ENCODE peak calls at places on chromosomes 11 and 22, in six cellular contexts. Z is stimulated activated CD4-positive, alpha-beta T cell treated with anti-CD3 and anti-CD28 coated beads, Interleukin-4, amount 100 ng/mL, for 1 hour; K is stimulated activated naive B cell treated with anti-CD40 and anti-IgM and Interleukin-4, amounts not matched to agents 10 μg/mL and 1 μg/mL and 100 μg/mL, for 72 hours; I is HS-5; Y is NCI-H1417; O is type B pancreatic cell. N is an unnamed sample.

GRCh38 chr22:42433754-42434153 is 1.6 kb upstream of the NFAM1 start:
- DNase-seq in O (no peak), K (no peak), I (no peak), Z (no peak), Y (peak), N (no peak)

GRCh38 chr22:40122792-40123191 is 54.9 kb upstream of the TNRC6B start:
- DNase-seq in Y (no peak), Z (no peak), O (no peak), I (no peak), K (no peak), N (no peak)

GRCh38 chr11:124865902-124866851 is 945 bp downstream of the ROBO3 start:
- DNase-seq in I (no peak), O (no peak), K (no peak), Y (peak), Z (peak), N (no peak)

GRCh38 chr11:130181295-130182272 is 22.0 kb downstream of the ST14 start:
- DNase-seq in Z (no peak), O (no peak), I (peak), K (no peak), Y (peak), N (peak)

GRCh38 chr11:85758480-85759039 is 52.4 kb downstream of the SYTL2 start:
- DNase-seq in Z (no peak), K (no peak), Y (no peak), I (no peak), O (no peak), N (no peak)

GRCh38 chr11:84901986-84902385 is 725.2 kb downstream of the DLG2 start:
- DNase-seq in O (no peak), Y (no peak), Z (no peak), K (no peak), I (no peak), N (no peak)

GRCh38 chr11:1992111-1992510 is 5.5 kb downstream of the H19 start:
- DNase-seq in K (no peak), Z (no peak), O (no peak), Y (no peak), I (no peak), N (no peak)

GRCh38 chr11:78647986-78648875 is 73.6 kb upstream of the NARS2 start:
- DNase-seq in I (no peak), Z (no peak), O (no peak), K (no peak), Y (peak), N (no peak)

GRCh38 chr11:68282141-68282860 is 10.5 kb upstream of the C11orf24 start:
- DNase-seq in K (peak), O (no peak), Y (no peak), I (no peak), Z (no peak), N (no peak)

GRCh38 chr22:49715450-49715849 is 112.2 kb downstream of the BRD1 start:
- DNase-seq in I (no peak), O (no peak), Z (no peak), K (no peak), Y (no peak), N (no peak)

GRCh38 chr11:107830915-107831540 is 27.6 kb downstream of the SLC35F2 start:
- DNase-seq in O (no peak), Z (no peak), K (no peak), Y (no peak), I (no peak), N (no peak)

GRCh38 chr11:28303477-28304191 is 195.4 kb downstream of the METTL15 start:
- DNase-seq in O (no peak), I (no peak), Z (no peak), Y (no peak), K (no peak), N (no peak)

GRCh38 chr11:12750181-12750580 is 76.0 kb downstream of the TEAD1 start:
- DNase-seq in K (no peak), I (no peak), O (no peak), Y (no peak), Z (no peak), N (no peak)

GRCh38 chr22:37760152-37760551 is 47.6 kb upstream of the GCAT start:
- DNase-seq in K (no peak), Z (no peak), Y (peak), O (no peak), I (no peak), N (peak)

GRCh38 chr11:68372625-68373024 is 60.2 kb downstream of the LRP5 start:
- DNase-seq in Y (no peak), K (no peak), Z (no peak), O (no peak), I (no peak), N (no peak)

GRCh38 chr11:86896486-86896885 is 58.7 kb downstream of the FZD4 start:
- DNase-seq in I (no peak), Z (no peak), Y (no peak), O (no peak), K (no peak), N (no peak)

GRCh38 chr11:120510406-120511115 is 987 bp upstream of the GRIK4 start:
- DNase-seq in K (no peak), I (no peak), Z (no peak), O (peak), Y (no peak), N (no peak)

GRCh38 chr11:6414874-6415328 is 4.0 kb downstream of the APBB1 start:
- DNase-seq in Z (no peak), K (no peak), O (no peak), I (no peak), Y (no peak), N (no peak)

GRCh38 chr11:64776875-64777274 is 1.5 kb downstream of the SF1 start:
- DNase-seq in Y (peak), K (no peak), O (no peak), Z (no peak), I (no peak), N (no peak)

GRCh38 chr22:36644333-36644757 is 59.2 kb downstream of the CACNG2 start:
- DNase-seq in O (no peak), Y (no peak), K (no peak), I (peak), Z (no peak), N (peak)

GRCh38 chr11:96393753-96394348 is 4.0 kb downstream of the JRKL start:
- DNase-seq in K (no peak), Z (no peak), Y (peak), I (no peak), O (no peak), N (peak)

GRCh38 chr11:30346068-30346688 is 23.3 kb downstream of the ARL14EP start:
- DNase-seq in Y (peak), I (no peak), O (no peak), Z (no peak), K (no peak), N (peak)

GRCh38 chr11:394034-394857 is at the start of gene PKP3:
- DNase-seq in Y (peak), I (peak), K (no peak), Z (no peak), O (no peak), N (peak)

GRCh38 chr11:133360860-133361688 is 171.2 kb downstream of the OPCML start:
- DNase-seq in K (no peak), Y (no peak), O (no peak), Z (no peak), I (no peak), N (no peak)

GRCh38 chr11:65599216-65599954 is 3.8 kb upstream of the KCNK7 start:
- DNase-seq in O (no peak), I (no peak), Z (no peak), K (no peak), Y (no peak), N (no peak)

GRCh38 chr11:5129457-5129877 is 8.7 kb downstream of the OR52A5 start:
- DNase-seq in Y (no peak), K (no peak), Z (no peak), I (peak), O (no peak), N (no peak)

GRCh38 chr11:124746621-124747243 is 5.3 kb downstream of the VSIG2 start:
- DNase-seq in Y (peak), Z (peak), K (peak), I (no peak), O (no peak), N (peak)

GRCh38 chr11:10973416-10973815 is 115.6 kb upstream of the ZBED5 start:
- DNase-seq in K (no peak), Z (no peak), Y (peak), O (no peak), I (no peak), N (no peak)

GRCh38 chr11:73939096-73939495 is 11.7 kb upstream of the DNAJB13 start:
- DNase-seq in Y (no peak), I (no peak), O (no peak), K (no peak), Z (no peak), N (no peak)

GRCh38 chr11:111698852-111699559 is 67.2 kb downstream of the PPP2R1B start:
- DNase-seq in O (no peak), Z (no peak), K (no peak), Y (no peak), I (no peak), N (no peak)

GRCh38 chr11:46987183-46987582 is 50.6 kb downstream of the CSTPP1 start:
- DNase-seq in K (no peak), O (no peak), Y (no peak), I (no peak), Z (no peak), N (no peak)

GRCh38 chr11:79165908-79166307 is 274.9 kb downstream of the TENM4 start:
- DNase-seq in I (no peak), O (no peak), Y (no peak), Z (no peak), K (no peak), N (no peak)

GRCh38 chr22:45819305-45819704 is 147.7 kb downstream of the ATXN10 start:
- DNase-seq in I (no peak), O (no peak), K (no peak), Y (no peak), Z (no peak), N (no peak)

GRCh38 chr11:1341928-1342524 is 32.6 kb upstream of the TOLLIP start:
- DNase-seq in Y (peak), O (no peak), K (no peak), Z (no peak), I (no peak), N (no peak)

GRCh38 chr22:20560716-20561115 is 53.3 kb downstream of the MED15 start:
- DNase-seq in Z (no peak), Y (no peak), O (no peak), K (no peak), I (no peak), N (no peak)

GRCh38 chr22:39469681-39470461 is 13.1 kb downstream of the MGAT3 start:
- DNase-seq in Z (no peak), I (no peak), K (no peak), O (no peak), Y (peak), N (peak)

GRCh38 chr11:128862421-128862820 is 4.7 kb downstream of the KCNJ1 start:
- DNase-seq in K (no peak), Y (no peak), I (no peak), Z (no peak), O (no peak), N (no peak)

GRCh38 chr11:44382118-44382517 is 72.2 kb upstream of the ALX4 start:
- DNase-seq in I (no peak), K (no peak), O (no peak), Y (no peak), Z (no peak), N (no peak)

GRCh38 chr11:102575016-102575415 is 44.5 kb upstream of the MMP7 start:
- DNase-seq in Z (no peak), Y (no peak), K (no peak), O (no peak), I (no peak), N (no peak)

GRCh38 chr11:65778431-65778900 is 2.3 kb downstream of the AP5B1 start:
- DNase-seq in Y (no peak), I (no peak), K (no peak), O (no peak), Z (no peak), N (no peak)

N was measured in HepG2.